ENCODE peak calls at places on chromosomes 5 and 9, in four cellular contexts. N is tibial artery, E is adipocyte, X is breast epithelium. A is an unnamed sample. For H3K9me3, the result is how much of the 10 kb centered on the place peaks cover.

GRCh38 chr5:103119067-103119764 is 722 bp downstream of the GIN1 start:
- DNase-seq in N (no peak), E (peak), X (no peak), A (no peak)

GRCh38 chr9:100011062-100011681 is 87.6 kb downstream of the ERP44 start:
- DNase-seq in N (no peak), E (peak), X (no peak), A (no peak)

GRCh38 chr5:60368100-60368499 is 331.9 kb downstream of the DEPDC1B start:
- DNase-seq in N (no peak), E (no peak), X (no peak), A (no peak)

GRCh38 chr5:100840364-100840763 is 62.7 kb downstream of the ST8SIA4 start:
- DNase-seq in N (no peak), E (peak), X (no peak), A (no peak)

GRCh38 chr9:105299190-105299854 is 54.9 kb downstream of the SLC44A1 start:
- DNase-seq in N (peak), E (peak), X (no peak), A (no peak)

GRCh38 chr5:94562327-94562971 is 56.0 kb downstream of the KIAA0825 start:
- DNase-seq in N (no peak), E (no peak), X (no peak), A (no peak)

GRCh38 chr5:133854554-133854953 is 113.9 kb downstream of the C5orf15 start:
- DNase-seq in N (no peak), E (no peak), X (no peak), A (no peak)

GRCh38 chr5:127936439-127936972 is 147.1 kb upstream of the SLC12A2 start:
- DNase-seq in N (no peak), E (no peak), X (no peak), A (peak)

GRCh38 chr9:96680812-96681499 is 25.8 kb upstream of the PRXL2C start:
- DNase-seq in N (no peak), E (no peak), X (no peak), A (no peak)

GRCh38 chr9:133995012-133995896 is 3.1 kb upstream of the VAV2 start:
- DNase-seq in N (no peak), E (no peak), X (no peak), A (no peak)

GRCh38 chr5:65142511-65143011 is 339.2 kb downstream of the ADAMTS6 start:
- DNase-seq in N (no peak), E (peak), X (no peak), A (no peak)

GRCh38 chr5:132389453-132390286 is 20.2 kb downstream of the SLC22A5 start:
- DNase-seq in N (peak), E (peak), X (peak), A (peak)

GRCh38 chr5:64144429-64145215 is 21.0 kb upstream of the RNF180 start:
- DNase-seq in N (no peak), E (peak), X (no peak), A (peak)

GRCh38 chr5:102119252-102119651 is 176.8 kb downstream of the SLCO4C1 start:
- DNase-seq in N (no peak), E (no peak), X (no peak), A (no peak)

GRCh38 chr9:72650206-72650605 is 128.8 kb downstream of the TMC1 start:
- DNase-seq in N (no peak), E (no peak), X (no peak), A (no peak)

GRCh38 chr5:116280149-116280803 is 195.5 kb downstream of the COMMD10 start:
- DNase-seq in N (no peak), E (no peak), X (no peak), A (no peak)

GRCh38 chr5:128736567-128736966 is 198.5 kb upstream of the FBN2 start:
- DNase-seq in N (no peak), E (peak), X (no peak), A (no peak)

GRCh38 chr5:138632900-138633489 is 57.8 kb upstream of the HSPA9 start:
- DNase-seq in N (peak), E (peak), X (no peak), A (no peak)

GRCh38 chr9:123469231-123469630 is 113.2 kb downstream of the CRB2 start:
- DNase-seq in N (no peak), E (no peak), X (no peak), A (no peak)

GRCh38 chr5:39469173-39469572 is 44.4 kb upstream of the DAB2 start:
- DNase-seq in N (no peak), E (no peak), X (no peak), A (no peak)

GRCh38 chr5:19837536-19838179 is 150.3 kb downstream of the CDH18 start:
- DNase-seq in N (no peak), E (peak), X (no peak), A (no peak)

GRCh38 chr5:98433673-98434072 is 339.8 kb upstream of the RGMB start:
- DNase-seq in N (no peak), E (no peak), X (no peak), A (no peak)

GRCh38 chr9:38761334-38761733 is 41.4 kb upstream of the FAM240B start:
- DNase-seq in N (no peak), E (no peak), X (no peak), A (no peak)

GRCh38 chr5:147046226-147046625 is 167.7 kb upstream of the PPP2R2B start:
- DNase-seq in N (no peak), E (no peak), X (no peak), A (no peak)

GRCh38 chr9:124621371-124622328 is 114.5 kb upstream of the NR5A1 start:
- DNase-seq in N (no peak), E (peak), X (no peak), A (no peak)

GRCh38 chr5:38483788-38484398 is 72.6 kb downstream of the LIFR start:
- DNase-seq in N (no peak), E (no peak), X (no peak), A (no peak)

DNA sequence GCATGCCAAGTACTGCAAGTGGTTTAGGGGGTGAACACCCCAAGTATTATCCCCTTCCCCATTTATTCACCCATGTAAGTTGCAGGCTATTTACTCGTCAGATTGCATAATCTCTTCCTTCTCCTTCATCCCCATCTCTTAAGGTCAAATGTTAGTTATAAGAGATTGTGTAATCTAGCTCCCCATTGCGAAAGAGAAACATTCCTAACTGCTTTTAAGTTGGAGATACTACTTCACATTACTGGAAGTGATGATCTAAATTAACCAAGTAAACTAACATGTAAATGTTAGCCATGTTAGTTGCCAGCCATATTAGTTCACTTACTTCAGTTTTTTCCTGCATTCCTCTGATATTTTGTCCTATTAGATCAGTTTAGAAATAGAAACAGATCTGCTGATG is 262.3 kb downstream of the TAF11L14 start:
- DNase-seq in N (no peak), E (peak), X (no peak), A (no peak)
- H3K9me3 ChIP-seq in N (under half), E (under half), X (under half), A (under half)

DNA sequence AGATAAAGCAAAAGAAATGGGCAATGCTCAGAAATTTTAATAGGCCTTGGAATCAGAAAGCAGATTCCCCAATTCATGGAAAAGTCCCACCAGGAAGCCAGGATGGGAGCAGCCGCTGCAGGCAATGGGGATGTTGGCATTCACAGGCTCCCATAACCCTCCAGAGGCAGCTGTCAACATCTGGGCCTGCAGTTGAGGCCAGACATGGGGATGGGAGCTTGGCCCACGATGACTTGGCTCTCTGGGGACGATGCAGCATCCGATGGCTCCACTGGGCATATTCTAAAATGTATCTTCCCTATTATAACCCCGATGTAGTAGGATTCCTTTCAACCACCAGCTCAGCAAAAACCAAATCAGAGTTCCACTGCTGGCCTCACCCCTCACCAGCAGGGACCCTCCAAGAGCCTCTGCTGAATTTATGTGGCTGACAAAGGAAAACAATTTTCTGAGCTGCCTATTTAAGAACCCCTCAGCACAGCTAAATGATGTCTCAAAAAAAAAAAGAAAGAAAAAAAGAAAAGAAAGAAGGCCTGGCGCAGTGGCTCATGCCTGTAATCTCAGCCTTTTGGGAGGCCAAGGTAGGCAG is 7.1 kb downstream of the SPRY4 start:
- DNase-seq in N (no peak), E (peak), X (no peak), A (no peak)
- H3K4me3 ChIP-seq in N (no peak), E (no peak), X (no peak), A (no peak)

GRCh38 chr5:180852510-180852909 is 8.6 kb downstream of the ZFP62 start:
- DNase-seq in N (no peak), E (no peak), X (no peak), A (no peak)

GRCh38 chr5:180849827-180850226 is 11.2 kb downstream of the ZFP62 start:
- DNase-seq in N (no peak), E (no peak), X (no peak), A (no peak)

GRCh38 chr5:180850434-180851078 is 10.5 kb downstream of the ZFP62 start:
- DNase-seq in N (no peak), E (no peak), X (no peak), A (no peak)

GRCh38 chr5:180853522-180853921 is 7.6 kb downstream of the ZFP62 start:
- DNase-seq in N (no peak), E (no peak), X (no peak), A (no peak)

GRCh38 chr5:180853121-180853520 is 8.0 kb downstream of the ZFP62 start:
- DNase-seq in N (no peak), E (no peak), X (no peak), A (no peak)
- H3K9me3 ChIP-seq in N (under half), E (under half), X (under half), A (under half)

GRCh38 chr9:7979591-7979990 is 180.0 kb upstream of the DMAC1 start:
- DNase-seq in N (no peak), E (no peak), X (no peak), A (no peak)

GRCh38 chr9:7976167-7976755 is 176.7 kb upstream of the DMAC1 start:
- DNase-seq in N (no peak), E (no peak), X (no peak), A (no peak)

GRCh38 chr9:7974335-7975005 is 174.9 kb upstream of the DMAC1 start:
- DNase-seq in N (no peak), E (no peak), X (no peak), A (no peak)

GRCh38 chr9:7976856-7977255 is 177.3 kb upstream of the DMAC1 start:
- DNase-seq in N (no peak), E (no peak), X (no peak), A (no peak)

GRCh38 chr9:7977586-7977985 is 178.0 kb upstream of the DMAC1 start:
- DNase-seq in N (no peak), E (no peak), X (no peak), A (no peak)
- H3K4me3 ChIP-seq in N (no peak), E (no peak), X (no peak), A (no peak)

DNA sequence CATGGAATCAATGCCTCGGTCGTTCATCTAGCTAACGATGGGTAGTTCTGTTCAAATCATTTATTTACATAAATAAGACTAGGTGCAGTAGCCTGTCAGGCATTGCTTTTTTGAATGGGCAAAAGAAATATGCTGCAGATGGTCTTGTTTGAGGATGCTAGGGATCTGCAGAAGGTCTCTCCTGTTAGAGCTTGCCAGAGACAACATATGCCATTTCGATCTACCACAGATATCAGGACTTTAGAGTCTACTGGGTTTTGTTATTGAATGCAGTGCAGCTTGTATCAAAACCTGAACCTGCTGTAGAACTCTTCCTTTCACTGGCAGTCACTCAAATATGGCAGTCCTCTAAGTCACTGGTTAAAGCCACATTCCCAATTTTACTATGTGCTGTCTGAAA is 381.1 kb upstream of the CDH10 start:
- DNase-seq in N (no peak), E (no peak), X (no peak), A (no peak)
- H3K9me3 ChIP-seq in N (under half), E (under half), X (under half), A (under half)

GRCh38 chr5:1507016-1507375 is 16.8 kb downstream of the LPCAT1 start:
- DNase-seq in N (no peak), E (no peak), X (no peak), A (no peak)
- H3K4me3 ChIP-seq in N (no peak), E (no peak), X (no peak), A (no peak)

DNA sequence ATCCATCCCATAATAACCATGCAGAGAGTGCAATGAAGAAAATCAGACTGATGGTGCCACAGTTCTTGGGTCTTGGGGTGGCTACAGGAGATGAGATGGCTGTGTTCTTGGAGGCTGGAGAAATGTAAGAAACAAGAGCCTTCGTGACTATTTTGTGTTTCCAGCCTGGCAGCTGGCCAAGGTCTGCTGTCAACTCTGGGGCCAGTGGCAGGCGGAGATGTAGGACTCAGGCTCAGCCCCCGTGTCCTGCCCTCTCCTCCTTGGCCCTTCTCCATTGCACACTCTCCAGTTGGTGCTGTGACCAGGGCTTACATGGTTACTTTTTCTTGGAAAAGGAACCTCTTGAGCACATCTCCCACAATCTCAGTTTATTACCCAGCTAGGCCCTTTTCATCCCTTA is 235.4 kb downstream of the DMRT2 start:
- DNase-seq in N (no peak), E (no peak), X (no peak), A (peak)
- H3K9me3 ChIP-seq in N (under half), E (under half), X (under half), A (under half)

GRCh38 chr9:131280660-131281059 is 4.3 kb upstream of the FAM78A start:
- DNase-seq in N (no peak), E (no peak), X (no peak), A (no peak)

GRCh38 chr9:131282688-131283422 is 6.5 kb upstream of the FAM78A start:
- DNase-seq in N (no peak), E (peak), X (no peak), A (no peak)

GRCh38 chr9:131281119-131281965 is 5.0 kb upstream of the FAM78A start:
- DNase-seq in N (no peak), E (no peak), X (no peak), A (no peak)

GRCh38 chr9:131279927-131280530 is 3.7 kb upstream of the FAM78A start:
- DNase-seq in N (no peak), E (no peak), X (no peak), A (no peak)

DNA sequence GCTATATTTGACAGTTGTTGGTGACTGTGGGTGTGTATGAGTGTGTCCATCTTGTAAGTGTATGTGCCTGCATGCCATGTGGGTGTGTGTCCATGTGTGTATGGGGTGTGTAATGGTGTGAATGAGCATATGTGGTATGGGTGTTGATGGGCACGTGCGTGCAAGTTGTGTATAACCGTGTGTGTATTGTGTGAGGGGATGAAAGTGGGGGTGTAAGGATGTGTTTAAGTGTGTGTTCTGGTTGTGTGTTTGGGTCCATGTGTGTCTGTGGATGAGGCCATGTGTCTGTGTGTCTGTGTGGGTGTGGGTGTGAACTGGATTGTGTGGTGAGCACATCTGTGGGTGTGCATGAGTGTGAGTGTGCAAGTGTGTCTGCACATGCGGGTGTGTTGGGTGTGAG is 5.9 kb upstream of the FAM78A start:
- DNase-seq in N (no peak), E (no peak), X (no peak), A (no peak)
- H3K4me3 ChIP-seq in N (no peak), E (no peak), X (no peak), A (no peak)

A was measured in esophagus muscularis mucosa.